ENCODE peak calls at places on chromosome 2, in five cellular contexts. One of them, this sample, is unnamed.

GRCh38 chr2:218366621-218367414 is 10.2 kb downstream of the CATIP start:
- DNase-seq in stimulated activated CD4-positive, alpha-beta T cell treated with anti-CD3 and anti-CD28 coated beads, Interleukin-1b, Interleukin-23, amount 100 ng/mL, for 24 hours: no peak
- DNase-seq in cerebellum: no peak
- DNase-seq in HL-60: no peak
- DNase-seq in NCI-H510A: no peak
- DNase-seq in this sample: no peak

GRCh38 chr2:20723543-20723942 is 56.6 kb downstream of the GDF7 start:
- DNase-seq in stimulated activated CD4-positive, alpha-beta T cell treated with anti-CD3 and anti-CD28 coated beads, Interleukin-1b, Interleukin-23, amount 100 ng/mL, for 24 hours: no peak
- DNase-seq in cerebellum: no peak
- DNase-seq in HL-60: no peak
- DNase-seq in NCI-H510A: no peak
- DNase-seq in this sample: peak

GRCh38 chr2:207805566-207806226 is 36.0 kb upstream of the FZD5 start:
- DNase-seq in stimulated activated CD4-positive, alpha-beta T cell treated with anti-CD3 and anti-CD28 coated beads, Interleukin-1b, Interleukin-23, amount 100 ng/mL, for 24 hours: no peak
- DNase-seq in cerebellum: no peak
- DNase-seq in HL-60: no peak
- DNase-seq in NCI-H510A: no peak
- DNase-seq in this sample: peak

GRCh38 chr2:72965770-72966430 is 48.6 kb downstream of the EMX1 start:
- DNase-seq in stimulated activated CD4-positive, alpha-beta T cell treated with anti-CD3 and anti-CD28 coated beads, Interleukin-1b, Interleukin-23, amount 100 ng/mL, for 24 hours: no peak
- DNase-seq in cerebellum: no peak
- DNase-seq in HL-60: no peak
- DNase-seq in NCI-H510A: no peak
- DNase-seq in this sample: no peak

GRCh38 chr2:42713920-42714319 is 50.0 kb downstream of the OXER1 start:
- DNase-seq in stimulated activated CD4-positive, alpha-beta T cell treated with anti-CD3 and anti-CD28 coated beads, Interleukin-1b, Interleukin-23, amount 100 ng/mL, for 24 hours: no peak
- DNase-seq in cerebellum: no peak
- DNase-seq in HL-60: no peak
- DNase-seq in NCI-H510A: no peak
- DNase-seq in this sample: no peak

GRCh38 chr2:30691948-30692828 is 115.1 kb downstream of the CAPN13 start:
- DNase-seq in stimulated activated CD4-positive, alpha-beta T cell treated with anti-CD3 and anti-CD28 coated beads, Interleukin-1b, Interleukin-23, amount 100 ng/mL, for 24 hours: no peak
- DNase-seq in cerebellum: no peak
- DNase-seq in HL-60: no peak
- DNase-seq in NCI-H510A: no peak
- DNase-seq in this sample: peak

GRCh38 chr2:177783835-177784448 is 288.6 kb downstream of the PDE11A start:
- DNase-seq in stimulated activated CD4-positive, alpha-beta T cell treated with anti-CD3 and anti-CD28 coated beads, Interleukin-1b, Interleukin-23, amount 100 ng/mL, for 24 hours: no peak
- DNase-seq in cerebellum: no peak
- DNase-seq in HL-60: no peak
- DNase-seq in NCI-H510A: no peak
- DNase-seq in this sample: peak

GRCh38 chr2:86006524-86006923 is 99.2 kb downstream of the POLR1A start:
- DNase-seq in stimulated activated CD4-positive, alpha-beta T cell treated with anti-CD3 and anti-CD28 coated beads, Interleukin-1b, Interleukin-23, amount 100 ng/mL, for 24 hours: no peak
- DNase-seq in cerebellum: no peak
- DNase-seq in HL-60: no peak
- DNase-seq in NCI-H510A: no peak
- DNase-seq in this sample: no peak

GRCh38 chr2:178277741-178278197 is 83.5 kb downstream of the OSBPL6 start:
- DNase-seq in stimulated activated CD4-positive, alpha-beta T cell treated with anti-CD3 and anti-CD28 coated beads, Interleukin-1b, Interleukin-23, amount 100 ng/mL, for 24 hours: no peak
- DNase-seq in cerebellum: no peak
- DNase-seq in HL-60: no peak
- DNase-seq in NCI-H510A: peak
- DNase-seq in this sample: no peak

GRCh38 chr2:239165206-239165831 is 235.5 kb downstream of the HDAC4 start:
- DNase-seq in stimulated activated CD4-positive, alpha-beta T cell treated with anti-CD3 and anti-CD28 coated beads, Interleukin-1b, Interleukin-23, amount 100 ng/mL, for 24 hours: no peak
- DNase-seq in cerebellum: peak
- DNase-seq in HL-60: no peak
- DNase-seq in NCI-H510A: no peak
- DNase-seq in this sample: no peak

GRCh38 chr2:46266134-46266533 is 31.1 kb upstream of the EPAS1 start:
- DNase-seq in stimulated activated CD4-positive, alpha-beta T cell treated with anti-CD3 and anti-CD28 coated beads, Interleukin-1b, Interleukin-23, amount 100 ng/mL, for 24 hours: no peak
- DNase-seq in cerebellum: no peak
- DNase-seq in HL-60: no peak
- DNase-seq in NCI-H510A: no peak
- DNase-seq in this sample: no peak

GRCh38 chr2:61898810-61899209 is 6.7 kb upstream of the COMMD1 start:
- DNase-seq in stimulated activated CD4-positive, alpha-beta T cell treated with anti-CD3 and anti-CD28 coated beads, Interleukin-1b, Interleukin-23, amount 100 ng/mL, for 24 hours: no peak
- DNase-seq in cerebellum: no peak
- DNase-seq in HL-60: no peak
- DNase-seq in NCI-H510A: no peak
- DNase-seq in this sample: peak

GRCh38 chr2:239190346-239190745 is 210.5 kb downstream of the HDAC4 start:
- DNase-seq in stimulated activated CD4-positive, alpha-beta T cell treated with anti-CD3 and anti-CD28 coated beads, Interleukin-1b, Interleukin-23, amount 100 ng/mL, for 24 hours: no peak
- DNase-seq in cerebellum: no peak
- DNase-seq in HL-60: no peak
- DNase-seq in NCI-H510A: no peak
- DNase-seq in this sample: no peak

GRCh38 chr2:205733648-205734047 is 51.3 kb downstream of the NRP2 start:
- DNase-seq in stimulated activated CD4-positive, alpha-beta T cell treated with anti-CD3 and anti-CD28 coated beads, Interleukin-1b, Interleukin-23, amount 100 ng/mL, for 24 hours: no peak
- DNase-seq in cerebellum: no peak
- DNase-seq in HL-60: no peak
- DNase-seq in NCI-H510A: no peak
- DNase-seq in this sample: no peak

GRCh38 chr2:95008311-95008710 is 17.2 kb upstream of the MAL start:
- DNase-seq in stimulated activated CD4-positive, alpha-beta T cell treated with anti-CD3 and anti-CD28 coated beads, Interleukin-1b, Interleukin-23, amount 100 ng/mL, for 24 hours: no peak
- DNase-seq in cerebellum: no peak
- DNase-seq in HL-60: no peak
- DNase-seq in NCI-H510A: no peak
- DNase-seq in this sample: no peak

GRCh38 chr2:30230479-30230854 is 867 bp upstream of the LBH start:
- DNase-seq in stimulated activated CD4-positive, alpha-beta T cell treated with anti-CD3 and anti-CD28 coated beads, Interleukin-1b, Interleukin-23, amount 100 ng/mL, for 24 hours: no peak
- DNase-seq in cerebellum: peak
- DNase-seq in HL-60: no peak
- DNase-seq in NCI-H510A: no peak
- DNase-seq in this sample: no peak

GRCh38 chr2:55431982-55432627 is 12.4 kb upstream of the CCDC88A start:
- DNase-seq in stimulated activated CD4-positive, alpha-beta T cell treated with anti-CD3 and anti-CD28 coated beads, Interleukin-1b, Interleukin-23, amount 100 ng/mL, for 24 hours: no peak
- DNase-seq in cerebellum: peak
- DNase-seq in HL-60: no peak
- DNase-seq in NCI-H510A: no peak
- DNase-seq in this sample: peak

This sample was measured in fibroblast of the aortic adventitia.